ENCODE peak calls at places on chromosomes 3 and 15, in ten cellular contexts. One of them, this sample, is unnamed.

GRCh38 chr15:76393614-76394013 is 57.0 kb downstream of the ISL2 start:
- DNase-seq in SW 1271: no peak
- DNase-seq in left ventricle myocardium superior: no peak
- DNase-seq in anterior cingulate cortex: no peak
- DNase-seq in KBM-7: no peak
- DNase-seq in amniotic epithelial cell: peak
- DNase-seq in left cardiac atrium: no peak
- DNase-seq in HT1080: peak
- DNase-seq in activated effector memory CD4-positive, alpha-beta T cell treated with anti-CD3 and anti-CD28 coated beads, Interleukin-2, amount 50 U/mL, for 16 hours: no peak
- DNase-seq in activated B cell treated with CpG ODN at 0.5 μM for 24 hours: no peak
- DNase-seq in this sample: no peak

GRCh38 chr3:173825731-173826130 is 428.2 kb downstream of the NLGN1 start:
- DNase-seq in SW 1271: no peak
- DNase-seq in left ventricle myocardium superior: no peak
- DNase-seq in anterior cingulate cortex: no peak
- DNase-seq in KBM-7: no peak
- DNase-seq in amniotic epithelial cell: no peak
- DNase-seq in left cardiac atrium: no peak
- DNase-seq in HT1080: peak
- DNase-seq in activated effector memory CD4-positive, alpha-beta T cell treated with anti-CD3 and anti-CD28 coated beads, Interleukin-2, amount 50 U/mL, for 16 hours: no peak
- DNase-seq in activated B cell treated with CpG ODN at 0.5 μM for 24 hours: no peak
- DNase-seq in this sample: no peak

GRCh38 chr3:169914321-169914720 is 2.9 kb downstream of the SAMD7 start:
- DNase-seq in SW 1271: no peak
- DNase-seq in left ventricle myocardium superior: no peak
- DNase-seq in anterior cingulate cortex: no peak
- DNase-seq in KBM-7: no peak
- DNase-seq in amniotic epithelial cell: peak
- DNase-seq in left cardiac atrium: no peak
- DNase-seq in HT1080: peak
- DNase-seq in activated effector memory CD4-positive, alpha-beta T cell treated with anti-CD3 and anti-CD28 coated beads, Interleukin-2, amount 50 U/mL, for 16 hours: no peak
- DNase-seq in activated B cell treated with CpG ODN at 0.5 μM for 24 hours: no peak
- DNase-seq in this sample: no peak

GRCh38 chr3:142929109-142929508 is 34.4 kb downstream of the PAQR9 start:
- DNase-seq in SW 1271: peak
- DNase-seq in left ventricle myocardium superior: peak
- DNase-seq in anterior cingulate cortex: no peak
- DNase-seq in KBM-7: peak
- DNase-seq in amniotic epithelial cell: peak
- DNase-seq in left cardiac atrium: peak
- DNase-seq in HT1080: peak
- DNase-seq in activated effector memory CD4-positive, alpha-beta T cell treated with anti-CD3 and anti-CD28 coated beads, Interleukin-2, amount 50 U/mL, for 16 hours: peak
- DNase-seq in activated B cell treated with CpG ODN at 0.5 μM for 24 hours: no peak
- DNase-seq in this sample: no peak

GRCh38 chr3:195811756-195812155 is at the start of gene MUC4:
- DNase-seq in SW 1271: no peak
- DNase-seq in left ventricle myocardium superior: no peak
- DNase-seq in anterior cingulate cortex: no peak
- DNase-seq in KBM-7: no peak
- DNase-seq in amniotic epithelial cell: no peak
- DNase-seq in left cardiac atrium: no peak
- DNase-seq in HT1080: no peak
- DNase-seq in activated effector memory CD4-positive, alpha-beta T cell treated with anti-CD3 and anti-CD28 coated beads, Interleukin-2, amount 50 U/mL, for 16 hours: no peak
- DNase-seq in activated B cell treated with CpG ODN at 0.5 μM for 24 hours: no peak
- DNase-seq in this sample: no peak

GRCh38 chr3:171876651-171877272 is 33.6 kb downstream of the TMEM212 start:
- DNase-seq in SW 1271: peak
- DNase-seq in left ventricle myocardium superior: no peak
- DNase-seq in anterior cingulate cortex: no peak
- DNase-seq in KBM-7: no peak
- DNase-seq in amniotic epithelial cell: peak
- DNase-seq in left cardiac atrium: no peak
- DNase-seq in HT1080: peak
- DNase-seq in activated effector memory CD4-positive, alpha-beta T cell treated with anti-CD3 and anti-CD28 coated beads, Interleukin-2, amount 50 U/mL, for 16 hours: no peak
- DNase-seq in activated B cell treated with CpG ODN at 0.5 μM for 24 hours: no peak
- DNase-seq in this sample: peak

GRCh38 chr15:99526174-99526573 is 39.6 kb upstream of the MEF2A start:
- DNase-seq in SW 1271: no peak
- DNase-seq in left ventricle myocardium superior: no peak
- DNase-seq in anterior cingulate cortex: no peak
- DNase-seq in KBM-7: no peak
- DNase-seq in amniotic epithelial cell: no peak
- DNase-seq in left cardiac atrium: no peak
- DNase-seq in HT1080: no peak
- DNase-seq in activated effector memory CD4-positive, alpha-beta T cell treated with anti-CD3 and anti-CD28 coated beads, Interleukin-2, amount 50 U/mL, for 16 hours: no peak
- DNase-seq in activated B cell treated with CpG ODN at 0.5 μM for 24 hours: no peak
- DNase-seq in this sample: no peak

GRCh38 chr3:131328739-131329138 is 52.8 kb upstream of the NUDT16 start:
- DNase-seq in SW 1271: no peak
- DNase-seq in left ventricle myocardium superior: no peak
- DNase-seq in anterior cingulate cortex: no peak
- DNase-seq in KBM-7: no peak
- DNase-seq in amniotic epithelial cell: no peak
- DNase-seq in left cardiac atrium: no peak
- DNase-seq in HT1080: no peak
- DNase-seq in activated effector memory CD4-positive, alpha-beta T cell treated with anti-CD3 and anti-CD28 coated beads, Interleukin-2, amount 50 U/mL, for 16 hours: no peak
- DNase-seq in activated B cell treated with CpG ODN at 0.5 μM for 24 hours: no peak
- DNase-seq in this sample: no peak

GRCh38 chr15:68542771-68543544 is 35.8 kb upstream of the CORO2B start:
- DNase-seq in SW 1271: peak
- DNase-seq in left ventricle myocardium superior: no peak
- DNase-seq in anterior cingulate cortex: no peak
- DNase-seq in KBM-7: no peak
- DNase-seq in amniotic epithelial cell: peak
- DNase-seq in left cardiac atrium: peak
- DNase-seq in HT1080: peak
- DNase-seq in activated effector memory CD4-positive, alpha-beta T cell treated with anti-CD3 and anti-CD28 coated beads, Interleukin-2, amount 50 U/mL, for 16 hours: no peak
- DNase-seq in activated B cell treated with CpG ODN at 0.5 μM for 24 hours: no peak
- DNase-seq in this sample: peak

GRCh38 chr3:174035317-174035886 is 637.9 kb downstream of the NLGN1 start:
- DNase-seq in SW 1271: no peak
- DNase-seq in left ventricle myocardium superior: no peak
- DNase-seq in anterior cingulate cortex: no peak
- DNase-seq in KBM-7: no peak
- DNase-seq in amniotic epithelial cell: peak
- DNase-seq in left cardiac atrium: no peak
- DNase-seq in HT1080: no peak
- DNase-seq in activated effector memory CD4-positive, alpha-beta T cell treated with anti-CD3 and anti-CD28 coated beads, Interleukin-2, amount 50 U/mL, for 16 hours: no peak
- DNase-seq in activated B cell treated with CpG ODN at 0.5 μM for 24 hours: no peak
- DNase-seq in this sample: no peak

GRCh38 chr3:46895761-46896160 is 18.2 kb downstream of the PTH1R start:
- DNase-seq in SW 1271: no peak
- DNase-seq in left ventricle myocardium superior: no peak
- DNase-seq in anterior cingulate cortex: no peak
- DNase-seq in KBM-7: no peak
- DNase-seq in amniotic epithelial cell: no peak
- DNase-seq in left cardiac atrium: peak
- DNase-seq in HT1080: no peak
- DNase-seq in activated effector memory CD4-positive, alpha-beta T cell treated with anti-CD3 and anti-CD28 coated beads, Interleukin-2, amount 50 U/mL, for 16 hours: no peak
- DNase-seq in activated B cell treated with CpG ODN at 0.5 μM for 24 hours: no peak
- DNase-seq in this sample: no peak

GRCh38 chr15:33700695-33701303 is 267.5 kb upstream of the CHRM5 start:
- DNase-seq in SW 1271: peak
- DNase-seq in left ventricle myocardium superior: peak
- DNase-seq in anterior cingulate cortex: peak
- DNase-seq in KBM-7: peak
- DNase-seq in amniotic epithelial cell: peak
- DNase-seq in left cardiac atrium: peak
- DNase-seq in HT1080: peak
- DNase-seq in activated effector memory CD4-positive, alpha-beta T cell treated with anti-CD3 and anti-CD28 coated beads, Interleukin-2, amount 50 U/mL, for 16 hours: peak
- DNase-seq in activated B cell treated with CpG ODN at 0.5 μM for 24 hours: peak
- DNase-seq in this sample: peak

GRCh38 chr3:129558772-129559564 is 16.0 kb downstream of the H1-8 start:
- DNase-seq in SW 1271: no peak
- DNase-seq in left ventricle myocardium superior: no peak
- DNase-seq in anterior cingulate cortex: no peak
- DNase-seq in KBM-7: no peak
- DNase-seq in amniotic epithelial cell: peak
- DNase-seq in left cardiac atrium: no peak
- DNase-seq in HT1080: peak
- DNase-seq in activated effector memory CD4-positive, alpha-beta T cell treated with anti-CD3 and anti-CD28 coated beads, Interleukin-2, amount 50 U/mL, for 16 hours: no peak
- DNase-seq in activated B cell treated with CpG ODN at 0.5 μM for 24 hours: no peak
- DNase-seq in this sample: no peak

GRCh38 chr15:80615783-80616391 is 79.2 kb upstream of the ABHD17C start:
- DNase-seq in SW 1271: no peak
- DNase-seq in left ventricle myocardium superior: peak
- DNase-seq in anterior cingulate cortex: no peak
- DNase-seq in KBM-7: peak
- DNase-seq in amniotic epithelial cell: peak
- DNase-seq in left cardiac atrium: peak
- DNase-seq in HT1080: no peak
- DNase-seq in activated effector memory CD4-positive, alpha-beta T cell treated with anti-CD3 and anti-CD28 coated beads, Interleukin-2, amount 50 U/mL, for 16 hours: no peak
- DNase-seq in activated B cell treated with CpG ODN at 0.5 μM for 24 hours: no peak
- DNase-seq in this sample: peak

GRCh38 chr3:47910777-47911440 is 105.3 kb downstream of the MAP4 start:
- DNase-seq in SW 1271: peak
- DNase-seq in left ventricle myocardium superior: no peak
- DNase-seq in anterior cingulate cortex: no peak
- DNase-seq in KBM-7: no peak
- DNase-seq in amniotic epithelial cell: peak
- DNase-seq in left cardiac atrium: no peak
- DNase-seq in HT1080: peak
- DNase-seq in activated effector memory CD4-positive, alpha-beta T cell treated with anti-CD3 and anti-CD28 coated beads, Interleukin-2, amount 50 U/mL, for 16 hours: no peak
- DNase-seq in activated B cell treated with CpG ODN at 0.5 μM for 24 hours: no peak
- DNase-seq in this sample: peak

GRCh38 chr3:103126111-103126510 is 691.3 kb downstream of the ZPLD1 start:
- DNase-seq in SW 1271: no peak
- DNase-seq in left ventricle myocardium superior: no peak
- DNase-seq in anterior cingulate cortex: no peak
- DNase-seq in KBM-7: no peak
- DNase-seq in amniotic epithelial cell: no peak
- DNase-seq in left cardiac atrium: no peak
- DNase-seq in HT1080: no peak
- DNase-seq in activated effector memory CD4-positive, alpha-beta T cell treated with anti-CD3 and anti-CD28 coated beads, Interleukin-2, amount 50 U/mL, for 16 hours: no peak
- DNase-seq in activated B cell treated with CpG ODN at 0.5 μM for 24 hours: no peak
- DNase-seq in this sample: no peak

GRCh38 chr15:80743189-80743833 is 35.9 kb upstream of the CEMIP start:
- DNase-seq in SW 1271: no peak
- DNase-seq in left ventricle myocardium superior: no peak
- DNase-seq in anterior cingulate cortex: no peak
- DNase-seq in KBM-7: no peak
- DNase-seq in amniotic epithelial cell: peak
- DNase-seq in left cardiac atrium: no peak
- DNase-seq in HT1080: no peak
- DNase-seq in activated effector memory CD4-positive, alpha-beta T cell treated with anti-CD3 and anti-CD28 coated beads, Interleukin-2, amount 50 U/mL, for 16 hours: no peak
- DNase-seq in activated B cell treated with CpG ODN at 0.5 μM for 24 hours: no peak
- DNase-seq in this sample: no peak

GRCh38 chr3:120475722-120476385 is 25.1 kb upstream of the FSTL1 start:
- DNase-seq in SW 1271: no peak
- DNase-seq in left ventricle myocardium superior: no peak
- DNase-seq in anterior cingulate cortex: no peak
- DNase-seq in KBM-7: no peak
- DNase-seq in amniotic epithelial cell: peak
- DNase-seq in left cardiac atrium: no peak
- DNase-seq in HT1080: no peak
- DNase-seq in activated effector memory CD4-positive, alpha-beta T cell treated with anti-CD3 and anti-CD28 coated beads, Interleukin-2, amount 50 U/mL, for 16 hours: no peak
- DNase-seq in activated B cell treated with CpG ODN at 0.5 μM for 24 hours: no peak
- DNase-seq in this sample: no peak

GRCh38 chr15:100131321-100132224 is 210.2 kb downstream of the ADAMTS17 start:
- DNase-seq in SW 1271: no peak
- DNase-seq in left ventricle myocardium superior: peak
- DNase-seq in anterior cingulate cortex: no peak
- DNase-seq in KBM-7: no peak
- DNase-seq in amniotic epithelial cell: peak
- DNase-seq in left cardiac atrium: peak
- DNase-seq in HT1080: peak
- DNase-seq in activated effector memory CD4-positive, alpha-beta T cell treated with anti-CD3 and anti-CD28 coated beads, Interleukin-2, amount 50 U/mL, for 16 hours: peak
- DNase-seq in activated B cell treated with CpG ODN at 0.5 μM for 24 hours: no peak
- DNase-seq in this sample: no peak

GRCh38 chr3:49807427-49808114 is 4.5 kb downstream of the INKA1 start:
- DNase-seq in SW 1271: no peak
- DNase-seq in left ventricle myocardium superior: peak
- DNase-seq in anterior cingulate cortex: no peak
- DNase-seq in KBM-7: peak
- DNase-seq in amniotic epithelial cell: no peak
- DNase-seq in left cardiac atrium: no peak
- DNase-seq in HT1080: no peak
- DNase-seq in activated effector memory CD4-positive, alpha-beta T cell treated with anti-CD3 and anti-CD28 coated beads, Interleukin-2, amount 50 U/mL, for 16 hours: no peak
- DNase-seq in activated B cell treated with CpG ODN at 0.5 μM for 24 hours: no peak
- DNase-seq in this sample: no peak

GRCh38 chr3:49725906-49726681 is 2.3 kb upstream of the GMPPB start:
- DNase-seq in SW 1271: no peak
- DNase-seq in left ventricle myocardium superior: no peak
- DNase-seq in anterior cingulate cortex: no peak
- DNase-seq in KBM-7: no peak
- DNase-seq in amniotic epithelial cell: no peak
- DNase-seq in left cardiac atrium: no peak
- DNase-seq in HT1080: no peak
- DNase-seq in activated effector memory CD4-positive, alpha-beta T cell treated with anti-CD3 and anti-CD28 coated beads, Interleukin-2, amount 50 U/mL, for 16 hours: peak
- DNase-seq in activated B cell treated with CpG ODN at 0.5 μM for 24 hours: no peak
- DNase-seq in this sample: no peak

GRCh38 chr15:44084728-44085127 is 110.3 kb downstream of the FRMD5 start:
- DNase-seq in SW 1271: no peak
- DNase-seq in left ventricle myocardium superior: no peak
- DNase-seq in anterior cingulate cortex: no peak
- DNase-seq in KBM-7: no peak
- DNase-seq in amniotic epithelial cell: no peak
- DNase-seq in left cardiac atrium: no peak
- DNase-seq in HT1080: no peak
- DNase-seq in activated effector memory CD4-positive, alpha-beta T cell treated with anti-CD3 and anti-CD28 coated beads, Interleukin-2, amount 50 U/mL, for 16 hours: no peak
- DNase-seq in activated B cell treated with CpG ODN at 0.5 μM for 24 hours: no peak
- DNase-seq in this sample: no peak

GRCh38 chr3:181880339-181880738 is 168.6 kb downstream of the SOX2 start:
- DNase-seq in SW 1271: no peak
- DNase-seq in left ventricle myocardium superior: no peak
- DNase-seq in anterior cingulate cortex: no peak
- DNase-seq in KBM-7: no peak
- DNase-seq in amniotic epithelial cell: no peak
- DNase-seq in left cardiac atrium: no peak
- DNase-seq in HT1080: no peak
- DNase-seq in activated effector memory CD4-positive, alpha-beta T cell treated with anti-CD3 and anti-CD28 coated beads, Interleukin-2, amount 50 U/mL, for 16 hours: no peak
- DNase-seq in activated B cell treated with CpG ODN at 0.5 μM for 24 hours: no peak
- DNase-seq in this sample: no peak

GRCh38 chr3:169041677-169042171 is 621.8 kb downstream of the MECOM start:
- DNase-seq in SW 1271: peak
- DNase-seq in left ventricle myocardium superior: no peak
- DNase-seq in anterior cingulate cortex: no peak
- DNase-seq in KBM-7: peak
- DNase-seq in amniotic epithelial cell: peak
- DNase-seq in left cardiac atrium: no peak
- DNase-seq in HT1080: peak
- DNase-seq in activated effector memory CD4-positive, alpha-beta T cell treated with anti-CD3 and anti-CD28 coated beads, Interleukin-2, amount 50 U/mL, for 16 hours: no peak
- DNase-seq in activated B cell treated with CpG ODN at 0.5 μM for 24 hours: no peak
- DNase-seq in this sample: no peak

GRCh38 chr3:160622263-160623045 is 54.5 kb upstream of the ARL14 start:
- DNase-seq in SW 1271: no peak
- DNase-seq in left ventricle myocardium superior: no peak
- DNase-seq in anterior cingulate cortex: no peak
- DNase-seq in KBM-7: no peak
- DNase-seq in amniotic epithelial cell: peak
- DNase-seq in left cardiac atrium: no peak
- DNase-seq in HT1080: no peak
- DNase-seq in activated effector memory CD4-positive, alpha-beta T cell treated with anti-CD3 and anti-CD28 coated beads, Interleukin-2, amount 50 U/mL, for 16 hours: no peak
- DNase-seq in activated B cell treated with CpG ODN at 0.5 μM for 24 hours: no peak
- DNase-seq in this sample: no peak

GRCh38 chr3:72836923-72837322 is 11.3 kb downstream of the SHQ1 start:
- DNase-seq in SW 1271: no peak
- DNase-seq in left ventricle myocardium superior: peak
- DNase-seq in anterior cingulate cortex: peak
- DNase-seq in KBM-7: no peak
- DNase-seq in amniotic epithelial cell: no peak
- DNase-seq in left cardiac atrium: peak
- DNase-seq in HT1080: no peak
- DNase-seq in activated effector memory CD4-positive, alpha-beta T cell treated with anti-CD3 and anti-CD28 coated beads, Interleukin-2, amount 50 U/mL, for 16 hours: no peak
- DNase-seq in activated B cell treated with CpG ODN at 0.5 μM for 24 hours: no peak
- DNase-seq in this sample: no peak

GRCh38 chr15:28989239-28989830 is 103.6 kb downstream of the APBA2 start:
- DNase-seq in SW 1271: no peak
- DNase-seq in left ventricle myocardium superior: no peak
- DNase-seq in anterior cingulate cortex: peak
- DNase-seq in KBM-7: peak
- DNase-seq in amniotic epithelial cell: no peak
- DNase-seq in left cardiac atrium: no peak
- DNase-seq in HT1080: peak
- DNase-seq in activated effector memory CD4-positive, alpha-beta T cell treated with anti-CD3 and anti-CD28 coated beads, Interleukin-2, amount 50 U/mL, for 16 hours: no peak
- DNase-seq in activated B cell treated with CpG ODN at 0.5 μM for 24 hours: no peak
- DNase-seq in this sample: no peak

GRCh38 chr3:121995190-121996137 is 26.6 kb downstream of the ILDR1 start:
- DNase-seq in SW 1271: peak
- DNase-seq in left ventricle myocardium superior: peak
- DNase-seq in anterior cingulate cortex: peak
- DNase-seq in KBM-7: peak
- DNase-seq in amniotic epithelial cell: peak
- DNase-seq in left cardiac atrium: peak
- DNase-seq in HT1080: peak
- DNase-seq in activated effector memory CD4-positive, alpha-beta T cell treated with anti-CD3 and anti-CD28 coated beads, Interleukin-2, amount 50 U/mL, for 16 hours: no peak
- DNase-seq in activated B cell treated with CpG ODN at 0.5 μM for 24 hours: peak
- DNase-seq in this sample: no peak

This sample was measured in glomerular endothelial cell.